ENCODE peak calls at places on chromosomes 13 and 19, in four cellular contexts. U is K562, V is dorsolateral prefrontal cortex, Z is B cell. D is an unnamed sample.

GRCh38 chr13:83940742-83941141 is 58.5 kb upstream of the SLITRK1 start:
- DNase-seq in U (no peak), V (no peak), Z (no peak), D (no peak)

GRCh38 chr13:24008679-24009078 is 111.4 kb upstream of the C1QTNF9B start:
- DNase-seq in U (no peak), V (no peak), Z (no peak), D (no peak)

GRCh38 chr13:95185311-95185710 is 115.9 kb downstream of the ABCC4 start:
- DNase-seq in U (no peak), V (no peak), Z (no peak), D (no peak)

GRCh38 chr13:57629821-57630235 is 1.7 kb upstream of the PCDH17 start:
- DNase-seq in U (peak), V (peak), Z (peak), D (peak)

GRCh38 chr13:42047561-42048322 is 706 bp upstream of the DGKH start:
- DNase-seq in U (peak), V (no peak), Z (peak), D (peak)

GRCh38 chr19:18762125-18763023 is 28.7 kb downstream of the COMP start:
- DNase-seq in U (no peak), V (no peak), Z (no peak), D (no peak)

GRCh38 chr19:44570984-44571684 is 41.7 kb upstream of the CEACAM20 start:
- DNase-seq in U (peak), V (peak), Z (peak), D (peak)

GRCh38 chr13:86464193-86464592 is 665.0 kb upstream of the SLITRK6 start:
- DNase-seq in U (no peak), V (no peak), Z (no peak), D (no peak)

GRCh38 chr13:49865174-49865573 is 71.0 kb downstream of the SPRYD7 start:
- DNase-seq in U (no peak), V (no peak), Z (no peak), D (no peak)

GRCh38 chr13:92547256-92547655 is 679.4 kb upstream of the GPC6 start:
- DNase-seq in U (no peak), V (no peak), Z (no peak), D (no peak)

GRCh38 chr13:43009506-43009905 is 13.9 kb upstream of the DNAJC15 start:
- DNase-seq in U (no peak), V (no peak), Z (no peak), D (no peak)

GRCh38 chr13:111541752-111542529 is 221.5 kb downstream of the TEX29 start:
- DNase-seq in U (no peak), V (no peak), Z (no peak), D (no peak)

GRCh38 chr19:1261863-1262686 is 7.1 kb upstream of the CIRBP start:
- DNase-seq in U (no peak), V (no peak), Z (no peak), D (no peak)

GRCh38 chr13:59121507-59121906 is 1042.2 kb downstream of the DIAPH3 start:
- DNase-seq in U (no peak), V (no peak), Z (no peak), D (no peak)

GRCh38 chr13:113782472-113782871 is 23.4 kb downstream of the TMEM255B start:
- DNase-seq in U (no peak), V (no peak), Z (no peak), D (no peak)

GRCh38 chr13:98484289-98485219 is 92.4 kb downstream of the STK24 start:
- DNase-seq in U (peak), V (no peak), Z (no peak), D (peak)

GRCh38 chr19:16051254-16052025 is 24.9 kb upstream of the TPM4 start:
- DNase-seq in U (peak), V (no peak), Z (no peak), D (no peak)

GRCh38 chr13:111661052-111661451 is 340.6 kb downstream of the TEX29 start:
- DNase-seq in U (no peak), V (no peak), Z (no peak), D (no peak)

DNA sequence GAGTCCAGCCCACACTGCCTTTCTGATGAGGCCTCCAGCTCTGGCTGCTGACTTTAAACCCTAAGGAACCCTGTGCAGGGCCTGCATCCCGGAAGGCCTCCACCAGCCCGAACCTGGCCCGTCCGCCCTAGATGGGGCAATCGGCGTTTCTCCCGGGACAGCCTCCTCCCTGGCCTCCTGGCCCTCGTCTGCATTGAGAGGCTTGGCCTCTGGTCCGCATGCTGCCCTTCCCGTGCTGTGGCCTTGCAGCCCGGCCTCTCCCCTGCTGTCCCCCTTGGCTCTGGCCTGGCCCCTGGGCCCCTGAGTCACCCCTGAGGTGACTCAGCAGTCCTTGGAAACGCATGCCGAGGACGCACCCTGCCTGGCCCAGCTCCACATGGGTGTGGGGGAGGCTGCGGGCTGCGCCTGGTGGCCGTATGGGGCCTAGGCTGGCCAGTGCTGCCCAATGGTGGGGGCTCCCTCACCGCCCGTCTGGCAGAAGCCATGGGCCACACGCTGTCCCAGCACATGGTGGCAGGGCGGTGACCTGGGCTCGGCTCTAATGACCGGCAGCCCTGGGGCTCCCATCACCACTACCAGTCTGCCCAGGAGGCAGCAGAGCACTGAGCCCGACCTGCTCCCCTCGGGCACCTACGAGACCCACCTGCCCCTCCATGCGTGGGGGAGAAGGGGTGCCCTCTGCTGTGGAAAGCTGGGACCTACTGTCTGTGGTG is 25.7 kb downstream of the SH3GL1 start:
- DNase-seq in U (peak), V (no peak), Z (no peak), D (no peak)
- TF ChIP-seq CTCF in U (peak), V (no peak), Z (no peak), D (no peak)

GRCh38 chr19:50147462-50148423 is 15.3 kb downstream of the IZUMO2 start:
- DNase-seq in U (peak), V (peak), Z (peak), D (peak)
- TF ChIP-seq CTCF in U (peak), V (peak), Z (peak), D (peak)

GRCh38 chr13:108018371-108018870 is 196.9 kb downstream of the LIG4 start:
- DNase-seq in U (no peak), V (no peak), Z (no peak), D (no peak)
- TF ChIP-seq CTCF in U (no peak), V (no peak), Z (no peak), D (no peak)

GRCh38 chr13:37735293-37735692 is 134.3 kb downstream of the TRPC4 start:
- DNase-seq in U (no peak), V (no peak), Z (no peak), D (no peak)

GRCh38 chr13:37729876-37730275 is 131.3 kb upstream of the POSTN start:
- DNase-seq in U (no peak), V (no peak), Z (no peak), D (no peak)
- TF ChIP-seq CTCF in U (no peak), V (no peak), Z (no peak), D (no peak)

GRCh38 chr13:27370305-27370853 is 54.0 kb upstream of the GTF3A start:
- DNase-seq in U (no peak), V (no peak), Z (no peak), D (no peak)

GRCh38 chr13:27374650-27375049 is 49.8 kb upstream of the GTF3A start:
- DNase-seq in U (peak), V (peak), Z (peak), D (peak)

GRCh38 chr13:27374126-27374613 is 50.2 kb upstream of the GTF3A start:
- DNase-seq in U (no peak), V (no peak), Z (no peak), D (no peak)

GRCh38 chr13:27371932-27372331 is 52.5 kb upstream of the GTF3A start:
- DNase-seq in U (no peak), V (no peak), Z (no peak), D (no peak)

GRCh38 chr13:27372896-27373295 is 51.5 kb upstream of the GTF3A start:
- DNase-seq in U (no peak), V (no peak), Z (no peak), D (peak)
- TF ChIP-seq CTCF in U (no peak), V (no peak), Z (no peak), D (peak)

DNA sequence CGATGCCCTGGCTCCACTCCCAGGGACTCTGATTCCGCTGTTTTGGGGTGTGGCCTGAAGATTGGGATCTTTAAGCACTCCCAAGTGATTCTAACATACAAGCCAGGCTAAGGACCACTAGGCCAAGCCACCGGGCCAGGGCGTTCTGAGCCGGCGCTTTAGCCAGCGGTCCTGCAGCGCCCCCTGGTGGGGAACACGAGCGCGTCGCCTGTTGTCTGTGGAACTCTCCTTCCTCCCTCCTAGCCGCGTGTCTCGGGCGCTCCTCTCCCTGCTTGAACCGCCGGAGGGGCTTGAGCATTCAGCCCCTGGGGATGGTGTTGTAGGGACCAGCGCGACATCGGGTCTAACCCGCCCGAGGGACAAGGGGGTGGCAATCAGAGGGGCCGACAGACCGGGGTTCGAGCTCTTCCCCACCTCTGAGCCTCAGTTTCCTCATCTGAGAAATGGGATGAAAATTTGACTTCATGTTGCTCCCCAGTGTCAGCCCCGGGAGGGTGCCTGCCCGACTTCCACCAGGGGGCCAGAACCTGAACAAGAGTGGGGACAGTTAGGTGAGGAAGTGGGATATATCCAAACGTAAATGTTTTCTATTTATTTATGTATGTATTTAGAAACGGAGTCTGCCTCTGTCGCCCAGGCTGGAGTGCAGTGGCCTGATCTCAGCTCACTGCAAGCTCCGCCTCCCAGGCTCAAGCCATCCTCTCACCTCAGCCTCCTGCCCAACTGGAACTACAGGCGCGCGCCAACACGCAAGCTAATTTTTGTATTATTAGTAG is 18.0 kb upstream of the PNMA8B start:
- DNase-seq in U (peak), V (peak), Z (peak), D (peak)
- TF ChIP-seq CTCF in U (peak), V (peak), Z (peak), D (peak)

GRCh38 chr19:6063576-6063961 is 46.7 kb downstream of the RFX2 start:
- DNase-seq in U (no peak), V (peak), Z (no peak), D (no peak)

GRCh38 chr19:6060600-6061391 is 49.5 kb downstream of the RFX2 start:
- DNase-seq in U (peak), V (peak), Z (no peak), D (no peak)

GRCh38 chr19:6061420-6062130 is 48.7 kb downstream of the RFX2 start:
- DNase-seq in U (peak), V (peak), Z (no peak), D (no peak)

GRCh38 chr19:6062961-6063575 is 47.2 kb downstream of the RFX2 start:
- DNase-seq in U (no peak), V (peak), Z (no peak), D (no peak)

GRCh38 chr19:6062274-6062673 is 48.0 kb downstream of the RFX2 start:
- DNase-seq in U (no peak), V (peak), Z (no peak), D (no peak)
- TF ChIP-seq CTCF in U (no peak), V (no peak), Z (no peak), D (no peak)